ENCODE peak calls at places on chromosomes 13 and 19, in four cellular contexts. K is A549; E is CD8-positive, alpha-beta memory T cell; A is esophagus squamous epithelium. Z is an unnamed sample.

GRCh38 chr19:46218160-46218559 is 11.4 kb upstream of the IGFL1 start:
- DNase-seq in K (no peak), E (no peak), A (no peak), Z (no peak)

GRCh38 chr13:39768962-39769361 is 113.5 kb downstream of the COG6 start:
- DNase-seq in K (no peak), E (no peak), A (no peak), Z (no peak)

GRCh38 chr19:30719189-30719990 is 347.2 kb downstream of the ZNF536 start:
- DNase-seq in K (no peak), E (no peak), A (no peak), Z (no peak)

GRCh38 chr19:42563352-42564210 is 31.1 kb downstream of the CEACAM8 start:
- DNase-seq in K (peak), E (no peak), A (no peak), Z (peak)

GRCh38 chr19:485122-485521 is 11.2 kb upstream of the MADCAM1 start:
- DNase-seq in K (no peak), E (no peak), A (no peak), Z (no peak)

GRCh38 chr13:48489003-48489402 is 43.9 kb downstream of the RCBTB2 start:
- DNase-seq in K (no peak), E (no peak), A (no peak), Z (no peak)

GRCh38 chr13:97921146-97921776 is 32.2 kb upstream of the IPO5 start:
- DNase-seq in K (no peak), E (no peak), A (no peak), Z (no peak)

GRCh38 chr19:54137913-54138776 is 583 bp downstream of the CNOT3 start:
- DNase-seq in K (no peak), E (peak), A (no peak), Z (no peak)

GRCh38 chr19:14563989-14564650 is 7.7 kb downstream of the NDUFB7 start:
- DNase-seq in K (peak), E (peak), A (no peak), Z (no peak)

GRCh38 chr19:16737909-16738308 is 18.3 kb downstream of the NWD1 start:
- DNase-seq in K (no peak), E (no peak), A (no peak), Z (no peak)

GRCh38 chr13:92537485-92537884 is 689.1 kb upstream of the GPC6 start:
- DNase-seq in K (no peak), E (no peak), A (no peak), Z (no peak)

GRCh38 chr13:47901451-47901850 is 99.6 kb downstream of the SUCLA2 start:
- DNase-seq in K (no peak), E (no peak), A (no peak), Z (no peak)

GRCh38 chr19:49515767-49516166 is 3.3 kb downstream of the FCGRT start:
- DNase-seq in K (no peak), E (no peak), A (no peak), Z (no peak)

GRCh38 chr13:77985866-77986636 is 67.4 kb upstream of the EDNRB start:
- DNase-seq in K (no peak), E (no peak), A (no peak), Z (no peak)

GRCh38 chr19:12821761-12822160 is 12.6 kb downstream of the RTBDN start:
- DNase-seq in K (no peak), E (no peak), A (no peak), Z (no peak)

GRCh38 chr19:57934820-57935665 is at the start of gene ZNF418:
- DNase-seq in K (peak), E (peak), A (no peak), Z (peak)

GRCh38 chr13:99979453-99980200 is 2.0 kb upstream of the ZIC2 start:
- DNase-seq in K (no peak), E (no peak), A (no peak), Z (no peak)

GRCh38 chr13:99977912-99978780 is 3.4 kb upstream of the ZIC2 start:
- DNase-seq in K (no peak), E (no peak), A (no peak), Z (no peak)

GRCh38 chr13:99980201-99981114 is 1.1 kb upstream of the ZIC2 start:
- DNase-seq in K (no peak), E (peak), A (no peak), Z (no peak)

GRCh38 chr13:99977334-99977911 is 4.2 kb upstream of the ZIC2 start:
- DNase-seq in K (no peak), E (no peak), A (no peak), Z (no peak)

DNA sequence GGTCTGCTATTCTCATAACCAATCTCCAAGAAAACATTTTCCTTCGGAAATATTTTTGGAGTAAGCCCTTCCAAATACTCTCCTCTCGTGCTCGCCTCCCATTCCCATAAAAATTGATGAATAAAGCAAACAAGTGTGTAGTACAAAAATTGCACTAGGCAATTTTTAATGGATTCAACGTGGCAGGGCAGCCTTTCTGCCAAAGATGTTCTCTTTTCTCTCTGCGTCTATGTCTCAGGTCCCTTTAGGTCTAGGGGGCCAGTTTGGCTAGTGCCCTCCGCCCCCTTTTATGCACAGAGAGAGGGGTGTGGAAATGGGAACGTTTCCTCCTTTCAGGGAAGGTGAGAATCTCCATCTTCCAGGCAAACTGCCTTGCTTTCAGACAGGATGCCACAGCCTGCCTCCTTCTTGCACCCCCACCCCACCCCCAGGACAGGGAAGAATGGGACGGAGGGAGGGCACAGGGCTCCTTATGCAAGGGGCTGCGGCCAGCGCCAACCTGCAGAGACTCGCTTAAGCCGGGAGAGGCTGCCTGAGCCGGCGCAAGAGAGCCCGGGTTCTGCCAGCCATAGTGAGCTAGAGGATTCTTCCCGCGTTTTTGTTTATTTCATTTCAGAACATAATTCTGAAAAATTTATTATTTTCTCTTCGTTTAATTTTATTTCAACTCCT is 2.7 kb upstream of the ZIC2 start:
- DNase-seq in K (no peak), E (no peak), A (no peak), Z (no peak)
- H3K27ac ChIP-seq in K (peak), E (no peak), A (no peak), Z (peak)

GRCh38 chr13:113838711-113839201 is 25.1 kb downstream of the GAS6 start:
- DNase-seq in K (no peak), E (no peak), A (no peak), Z (no peak)
- H3K27ac ChIP-seq in K (peak), E (no peak), A (peak), Z (peak)

GRCh38 chr19:34589730-34590129 is 87.2 kb downstream of the SCGB2B2 start:
- DNase-seq in K (no peak), E (no peak), A (no peak), Z (no peak)
- H3K27ac ChIP-seq in K (no peak), E (no peak), A (no peak), Z (no peak)

DNA sequence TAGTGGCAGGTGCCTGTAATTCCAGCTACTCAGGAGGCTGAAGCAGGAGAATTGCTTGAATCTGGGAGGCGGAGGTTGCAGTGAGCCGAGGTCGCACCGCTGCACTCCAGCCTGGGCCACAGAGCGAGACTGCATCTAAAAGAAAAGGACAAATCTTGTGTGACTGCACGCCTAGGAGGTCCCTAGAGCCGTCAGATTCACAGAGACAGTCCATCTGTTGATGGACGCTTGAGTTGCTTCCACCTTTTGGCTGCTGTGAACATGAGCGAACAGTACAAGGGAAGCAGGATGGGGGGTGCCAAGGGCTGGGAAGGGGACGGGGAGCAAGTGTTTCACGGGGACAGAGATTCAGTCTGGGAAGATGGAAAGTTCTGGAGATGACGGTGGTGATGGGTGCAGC is 78.8 kb downstream of the GNG7 start:
- DNase-seq in K (no peak), E (no peak), A (no peak), Z (no peak)
- H3K27ac ChIP-seq in K (no peak), E (no peak), A (peak), Z (peak)

GRCh38 chr19:27986299-27986698 is 1226.7 kb downstream of the UQCRFS1 start:
- DNase-seq in K (no peak), E (no peak), A (no peak), Z (no peak)
- H3K27ac ChIP-seq in K (no peak), E (no peak), A (no peak), Z (no peak)

DNA sequence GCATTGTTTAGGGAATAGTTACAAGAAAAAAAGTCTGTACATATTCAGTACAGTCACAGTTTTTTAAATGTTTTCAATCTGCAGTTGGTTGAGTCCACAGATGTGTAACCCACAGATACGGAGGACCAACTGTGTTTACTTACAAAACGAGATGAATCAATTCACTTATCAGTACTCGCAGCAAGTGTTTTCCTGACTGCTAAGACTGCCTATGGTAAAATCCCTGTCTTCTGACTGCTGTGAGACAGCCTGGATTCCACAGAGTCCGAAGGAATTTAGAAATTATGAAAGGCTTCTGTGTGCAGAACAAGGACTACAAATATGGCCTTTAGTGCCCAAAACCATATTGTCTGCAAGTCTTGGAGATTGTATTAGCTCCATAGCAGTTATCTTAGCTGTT is 45.7 kb upstream of the C1QTNF9 start:
- DNase-seq in K (no peak), E (no peak), A (no peak), Z (no peak)
- H3K27ac ChIP-seq in K (no peak), E (no peak), A (no peak), Z (no peak)

DNA sequence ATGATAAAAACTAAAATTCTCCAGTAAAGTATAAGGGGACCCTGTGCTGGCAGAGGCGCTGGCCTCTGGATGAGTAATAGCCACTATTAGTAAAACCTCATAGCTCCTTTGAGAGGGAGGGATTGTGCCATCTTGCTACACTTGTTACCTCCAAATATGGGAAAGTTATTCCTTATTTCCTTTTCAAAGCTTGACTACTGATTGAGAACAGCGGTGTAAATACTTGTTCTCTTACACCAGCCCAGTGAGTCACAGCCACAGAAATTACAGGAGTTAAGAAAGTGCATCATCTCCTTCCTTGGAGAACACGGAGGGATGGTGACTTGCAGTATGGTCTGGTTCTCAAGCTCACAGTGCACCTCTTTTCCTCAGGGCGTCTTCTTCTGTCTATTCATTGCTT is 379.0 kb downstream of the EFNB2 start:
- DNase-seq in K (no peak), E (no peak), A (no peak), Z (no peak)
- H3K27ac ChIP-seq in K (no peak), E (no peak), A (no peak), Z (no peak)

DNA sequence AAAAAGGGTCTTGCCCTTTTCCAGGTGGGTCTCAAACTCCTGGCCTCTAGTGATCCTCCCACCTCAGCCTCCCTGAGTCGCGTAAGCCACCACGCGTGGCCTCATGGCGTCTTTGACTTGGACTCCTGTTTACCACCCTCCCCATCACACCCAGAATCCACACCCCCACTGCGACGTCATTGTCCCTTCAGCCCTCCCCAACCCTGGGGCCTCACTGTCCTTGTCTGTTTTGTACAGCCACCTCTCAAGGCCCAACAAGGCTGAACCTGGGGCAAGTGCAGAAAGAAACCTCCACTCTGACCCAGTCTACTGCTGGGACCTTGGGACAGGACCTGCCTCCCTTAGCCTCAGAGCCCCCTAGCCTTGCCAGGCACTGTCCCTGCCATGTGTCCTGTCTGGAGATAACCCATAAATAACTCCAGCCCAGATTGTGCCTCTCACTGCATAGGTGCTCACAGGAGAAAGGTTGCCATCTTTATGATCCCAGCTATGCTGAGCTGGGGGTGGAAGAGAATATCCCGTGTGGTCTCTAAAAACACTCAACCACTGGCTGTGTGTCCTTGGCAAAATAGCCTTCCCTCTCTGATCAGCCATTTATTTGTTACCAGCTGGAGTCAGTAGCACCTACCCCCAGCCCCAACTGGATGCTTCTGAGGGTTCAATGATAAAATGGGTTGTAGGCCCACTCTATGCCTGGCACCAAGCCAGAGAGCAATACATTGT is 1.8 kb upstream of the IFI30 start:
- DNase-seq in K (no peak), E (no peak), A (no peak), Z (no peak)
- H3K27ac ChIP-seq in K (no peak), E (no peak), A (peak), Z (no peak)

Z was measured in Panc1.